ENCODE peak calls at places on chromosome 21, in five cellular contexts. R is left ventricle myocardium inferior, Q is breast epithelium, P is adrenal gland, A is lung. D is an unnamed sample.

GRCh38 chr21:45013271-45013841 is 61.0 kb upstream of the ADARB1 start:
- DNase-seq in P (no peak), Q (no peak), R (peak; percentile 10), A (no peak), D (no peak)

GRCh38 chr21:46109251-46110221 is 11.6 kb downstream of the COL6A2 start:
- DNase-seq in P (no peak), Q (peak; percentile 10), R (no peak), A (peak; percentile 19), D (no peak)

GRCh38 chr21:33205476-33205875 is 24.3 kb upstream of the IFNAR2 start:
- DNase-seq in Q (no peak), A (peak; percentile 29), P (no peak), R (no peak), D (no peak)

GRCh38 chr21:45328198-45329087 is 40.7 kb upstream of the POFUT2 start:
- DNase-seq in P (peak; percentile 4), A (no peak), R (peak; percentile 13), Q (no peak), D (no peak)

GRCh38 chr21:29351691-29352090 is 53.0 kb downstream of the BACH1 start:
- DNase-seq in P (no peak), R (no peak), A (peak; percentile 40), Q (no peak), D (no peak)

GRCh38 chr21:46431884-46432488 is 26.7 kb upstream of the DIP2A start:
- DNase-seq in P (no peak), Q (no peak), A (no peak), R (no peak), D (no peak)

GRCh38 chr21:32702702-32703101 is 25.1 kb downstream of the SYNJ1 start:
- DNase-seq in P (no peak), Q (no peak), A (no peak), R (no peak), D (no peak)

GRCh38 chr21:29155118-29155932 is 24.9 kb downstream of the MAP3K7CL start:
- DNase-seq in A (peak; percentile 39), R (peak; percentile 69), Q (peak; percentile 52), P (no peak), D (no peak)

GRCh38 chr21:41234574-41234973 is 66.6 kb downstream of the BACE2 start:
- DNase-seq in P (no peak), A (no peak), R (no peak), Q (no peak), D (no peak)

GRCh38 chr21:33541105-33541711 is 709 bp downstream of the GART start:
- DNase-seq in A (no peak), Q (no peak), R (no peak), P (no peak), D (no peak)

GRCh38 chr21:45598109-45598508 is 45.4 kb upstream of the PCBP3 start:
- DNase-seq in Q (no peak), R (no peak), A (no peak), P (no peak), D (no peak)

GRCh38 chr21:45344576-45344975 is 56.9 kb upstream of the POFUT2 start:
- DNase-seq in Q (no peak), P (no peak), R (no peak), A (no peak), D (no peak)

GRCh38 chr21:14987370-14988170 is 77.2 kb downstream of the NRIP1 start:
- DNase-seq in R (no peak), Q (no peak), A (no peak), P (no peak), D (no peak)

GRCh38 chr21:27391990-27392389 is 425.1 kb upstream of the ADAMTS5 start:
- DNase-seq in R (no peak), Q (no peak), P (no peak), A (no peak), D (no peak)

GRCh38 chr21:14630556-14631069 is 84.5 kb upstream of the SAMSN1 start:
- DNase-seq in Q (no peak), A (no peak), P (no peak), R (no peak), D (no peak)

DNA sequence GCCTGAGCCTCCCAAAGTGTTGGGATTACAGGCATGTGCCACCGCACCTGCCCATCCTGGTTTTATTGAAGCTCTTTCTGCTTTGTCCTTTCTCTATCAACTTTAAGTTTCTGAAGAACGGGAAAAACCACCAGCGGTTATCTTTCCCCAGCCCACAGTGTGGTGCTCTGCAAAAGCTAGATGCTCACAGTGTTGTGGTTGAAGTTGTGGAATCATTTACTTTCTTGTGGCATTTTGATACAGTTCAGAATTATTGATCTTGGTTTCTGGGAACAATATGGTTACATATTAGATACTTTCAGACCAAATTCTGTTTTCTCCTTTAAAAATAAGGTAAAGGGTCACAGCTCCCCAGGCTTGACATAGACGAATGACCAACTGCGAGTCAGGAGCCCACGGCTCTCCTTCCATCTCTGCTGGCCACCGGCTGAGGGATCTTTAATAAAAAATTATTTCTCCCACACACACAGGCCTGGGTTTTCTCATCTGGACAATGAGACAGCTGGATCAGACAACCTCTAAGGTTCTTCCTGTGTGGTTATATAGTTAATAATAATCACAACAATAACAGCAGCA is 385.3 kb downstream of the SETD4 start:
- DNase-seq in Q (no peak), R (no peak), P (no peak), A (no peak), D (no peak)
- TF ChIP-seq CTCF in Q (no peak), R (no peak), P (no peak), A (no peak), D (no peak)

DNA sequence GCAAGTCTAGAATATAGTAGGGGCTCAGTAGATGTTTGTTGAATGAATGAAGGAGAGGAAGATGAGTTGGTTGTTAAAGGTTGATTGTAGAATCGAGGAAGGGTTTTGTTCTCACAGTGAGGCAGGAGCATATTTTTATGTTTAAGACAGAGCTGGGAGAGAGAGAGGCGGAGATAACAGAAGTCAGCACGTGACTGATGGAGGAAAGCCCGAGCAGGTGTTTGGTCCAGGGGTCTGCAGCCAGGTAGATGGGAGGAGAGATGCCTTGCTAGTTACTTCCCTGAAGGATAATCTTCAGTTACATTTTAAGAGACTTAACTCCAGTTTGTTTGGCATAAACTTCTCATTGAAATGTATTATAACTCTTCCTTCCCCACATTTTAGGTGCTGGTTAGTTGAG is 86.8 kb downstream of the DYRK1A start:
- DNase-seq in Q (no peak), A (no peak), R (no peak), P (no peak), D (no peak)
- H3K4me1 ChIP-seq in Q (peaks cover 3% of the 10 kb centered on the region), A (peaks cover 28% of the 10 kb centered on the region), R (peaks cover 98% of the 10 kb centered on the region), P (peaks cover 20% of the 10 kb centered on the region), D (peaks cover 42% of the 10 kb centered on the region)

DNA sequence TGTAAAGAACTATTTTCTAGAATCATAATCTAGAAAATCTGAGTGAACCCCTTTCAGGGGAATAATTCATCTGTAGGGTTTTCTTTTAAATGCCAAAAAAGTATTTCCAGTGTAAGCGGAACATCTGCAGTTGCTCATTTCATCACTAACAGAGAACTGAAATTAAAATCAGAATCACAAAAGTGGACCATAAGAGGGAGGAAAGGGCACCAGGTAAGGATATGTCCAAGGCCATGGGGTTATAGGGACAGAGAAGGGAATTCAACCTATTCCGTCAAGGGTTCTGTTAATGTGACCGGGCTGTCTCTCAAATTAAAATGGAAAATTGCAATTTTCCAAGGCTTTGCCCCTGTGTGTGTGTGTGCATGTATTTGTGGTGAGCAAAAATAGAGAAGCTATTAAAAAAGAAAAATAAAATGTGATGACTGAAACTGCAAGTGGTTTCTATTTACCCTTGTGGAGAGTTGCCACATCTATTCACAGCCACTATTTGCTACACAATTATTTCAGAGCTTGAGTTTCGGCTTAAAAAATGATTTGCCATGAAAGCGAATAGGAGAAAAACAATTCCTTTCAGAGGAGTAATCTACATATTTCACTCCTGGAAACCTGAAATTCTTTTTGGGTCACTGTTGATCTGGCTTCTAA is 53.1 kb downstream of the APP start:
- DNase-seq in A (no peak), P (no peak), R (no peak), Q (no peak), D (no peak)
- H3K27ac ChIP-seq in A (no peak overlapping the region), P (no peak overlapping the region), R (peak overlapping the region; percentile 84), Q (peak overlapping the region; percentile 87), D (no peak overlapping the region)

GRCh38 chr21:39445339-39446269 is at the start of gene LCA5L:
- DNase-seq in Q (peak; percentile 83), A (peak; percentile 91), P (peak; percentile 91), R (peak; percentile 94), D (peak; percentile 15)
- TF ChIP-seq CTCF in Q (no peak), A (no peak), P (no peak), R (no peak), D (no peak)